ENCODE peak calls at places on chromosomes 16 and 17, in nine cellular contexts. N is activated CD4-positive, CD25-positive, alpha-beta regulatory T cell treated with anti-CD3 and anti-CD28 coated beads, Interleukin-2, amount 50 U/mL, for 16 hours; L is AG20443; J is CMK; H is NCI-H1694 treated with DMSO at 0.1 percent for 48 hours; O is ACHN; C is RWPE1; A is activated CD8-positive, alpha-beta T cell treated with anti-CD3 and anti-CD28 coated beads, Interleukin-2, amount 10 ng/mL, durations not matched to agents 7 days and 5 days; P is GM13976. G is an unnamed sample.

GRCh38 chr17:73324711-73325526 is 13.1 kb upstream of the CDC42EP4 start:
- DNase-seq in J (no peak), L (no peak), O (no peak), P (no peak), C (no peak), N (no peak), A (no peak), H (no peak), G (no peak)

GRCh38 chr17:68600881-68601564 is at the start of gene FAM20A:
- DNase-seq in L (peak; percentile 64), N (no peak), P (peak; percentile 37), C (no peak), A (no peak), J (no peak), O (no peak), H (no peak), G (no peak)

GRCh38 chr17:39969375-39969774 is 6.6 kb downstream of the GSDMA start:
- DNase-seq in A (no peak), J (no peak), H (no peak), O (no peak), L (no peak), N (no peak), C (no peak), P (no peak), G (no peak)

GRCh38 chr16:31138621-31139578 is 3.4 kb upstream of the PRSS8 start:
- DNase-seq in A (no peak), H (no peak), L (peak; percentile 66), C (peak; percentile 91), J (no peak), N (no peak), P (peak; percentile 17), O (peak; percentile 95), G (peak; percentile 69)

GRCh38 chr16:10497132-10498088 is 83.0 kb downstream of the EMP2 start:
- DNase-seq in N (no peak), O (no peak), A (peak; percentile 26), C (no peak), L (no peak), J (no peak), H (no peak), P (no peak), G (no peak)

GRCh38 chr17:42337442-42337841 is 49.1 kb downstream of the STAT5A start:
- DNase-seq in J (no peak), C (no peak), O (no peak), N (peak; percentile 22), L (peak; percentile 92), P (peak; percentile 75), A (peak; percentile 87), H (peak; percentile 12), G (no peak)

GRCh38 chr16:75250809-75251279 is 580 bp downstream of the BCAR1 start:
- DNase-seq in A (no peak), L (peak; percentile 74), H (no peak), C (peak; percentile 67), P (peak; percentile 70), N (no peak), J (no peak), O (peak; percentile 85), G (no peak)

GRCh38 chr16:79009911-79010310 is 590.6 kb downstream of the MAF start:
- DNase-seq in J (no peak), L (no peak), N (no peak), A (no peak), C (no peak), H (peak; percentile 81), P (no peak), O (no peak), G (no peak)

GRCh38 chr16:71903608-71904007 is 8.3 kb downstream of the IST1 start:
- DNase-seq in C (no peak), J (no peak), O (no peak), P (no peak), A (no peak), N (no peak), H (no peak), L (no peak), G (no peak)

GRCh38 chr17:45719335-45720071 is 64.6 kb upstream of the CRHR1 start:
- DNase-seq in J (no peak), O (peak; percentile 65), P (no peak), L (peak; percentile 86), C (peak; percentile 71), N (no peak), A (no peak), H (peak; percentile 86), G (peak; percentile 67)